ENCODE peak calls at places on chromosomes 13 and 19, in eight cellular contexts. X, B, P, E, Q, G, K and S are unnamed samples.

GRCh38 chr19:17671906-17672305 is 16.2 kb downstream of the UNC13A start:
- DNase-seq in X (no peak), B (peak), P (peak), E (peak), Q (no peak), G (peak), K (peak), S (no peak)

GRCh38 chr19:1746401-1747284 is 6.7 kb upstream of the ONECUT3 start:
- DNase-seq in X (no peak), B (peak), P (peak), E (peak), Q (no peak), G (no peak), K (peak), S (no peak)

GRCh38 chr13:34863360-34864135 is 78.5 kb upstream of the NBEA start:
- DNase-seq in X (no peak), B (peak), P (peak), E (peak), Q (no peak), G (no peak), K (peak), S (no peak)

GRCh38 chr19:53102186-53102585 is 1.0 kb downstream of the ZNF160 start:
- DNase-seq in X (no peak), B (no peak), P (no peak), E (no peak), Q (no peak), G (no peak), K (no peak), S (no peak)

GRCh38 chr19:44345969-44346368 is 10.5 kb downstream of the ZNF112 start:
- DNase-seq in X (no peak), B (no peak), P (no peak), E (no peak), Q (no peak), G (no peak), K (no peak), S (no peak)

GRCh38 chr13:31485183-31485582 is 254.1 kb upstream of the RXFP2 start:
- DNase-seq in X (no peak), B (no peak), P (no peak), E (peak), Q (no peak), G (no peak), K (peak), S (no peak)

GRCh38 chr13:23462815-23463559 is 29.5 kb upstream of the SACS start:
- DNase-seq in X (no peak), B (peak), P (peak), E (no peak), Q (no peak), G (no peak), K (no peak), S (no peak)

GRCh38 chr19:41403181-41403970 is 5.8 kb downstream of the BCKDHA start:
- DNase-seq in X (no peak), B (no peak), P (no peak), E (no peak), Q (no peak), G (no peak), K (no peak), S (no peak)

GRCh38 chr19:4185413-4186086 is 3.1 kb downstream of the ANKRD24 start:
- DNase-seq in X (no peak), B (no peak), P (no peak), E (no peak), Q (no peak), G (no peak), K (no peak), S (no peak)

GRCh38 chr19:19262190-19263057 is 10.7 kb downstream of the TM6SF2 start:
- DNase-seq in X (no peak), B (no peak), P (no peak), E (no peak), Q (peak), G (peak), K (no peak), S (no peak)

GRCh38 chr13:23707674-23708073 is 137.5 kb downstream of the TNFRSF19 start:
- DNase-seq in X (no peak), B (peak), P (peak), E (peak), Q (no peak), G (no peak), K (peak), S (no peak)

GRCh38 chr19:10835089-10835753 is 791 bp downstream of the TMED1 start:
- DNase-seq in X (peak), B (no peak), P (no peak), E (no peak), Q (peak), G (no peak), K (no peak), S (peak)

GRCh38 chr13:106241974-106242373 is 293.5 kb downstream of the EFNB2 start:
- DNase-seq in X (no peak), B (peak), P (peak), E (peak), Q (no peak), G (no peak), K (no peak), S (no peak)

GRCh38 chr13:94209110-94209509 is 270.4 kb downstream of the DCT start:
- DNase-seq in X (no peak), B (no peak), P (no peak), E (no peak), Q (no peak), G (no peak), K (peak), S (no peak)

GRCh38 chr13:112448621-112449544 is 72.7 kb downstream of the SPACA7 start:
- DNase-seq in X (no peak), B (no peak), P (no peak), E (peak), Q (peak), G (no peak), K (no peak), S (no peak)

GRCh38 chr13:29771247-29771646 is 79.2 kb downstream of the UBL3 start:
- DNase-seq in X (no peak), B (peak), P (peak), E (peak), Q (no peak), G (no peak), K (peak), S (no peak)

GRCh38 chr13:52884429-52884828 is 36.0 kb upstream of the PCDH8 start:
- DNase-seq in X (no peak), B (no peak), P (no peak), E (no peak), Q (no peak), G (no peak), K (no peak), S (no peak)

GRCh38 chr19:29943615-29944014 is 1.6 kb downstream of the URI1 start:
- DNase-seq in X (no peak), B (no peak), P (no peak), E (no peak), Q (no peak), G (no peak), K (peak), S (no peak)

GRCh38 chr13:112955271-112955937 is 13.6 kb upstream of the MCF2L start:
- DNase-seq in X (no peak), B (no peak), P (no peak), E (no peak), Q (no peak), G (no peak), K (no peak), S (no peak)

GRCh38 chr13:100788540-100788939 is 113.9 kb upstream of the TMTC4 start:
- DNase-seq in X (no peak), B (no peak), P (no peak), E (no peak), Q (no peak), G (no peak), K (no peak), S (no peak)

GRCh38 chr13:110597041-110597689 is 18.2 kb upstream of the NAXD start:
- DNase-seq in X (no peak), B (no peak), P (no peak), E (no peak), Q (no peak), G (no peak), K (no peak), S (no peak)
- TF ChIP-seq CTCF in X (no peak), B (no peak), P (no peak), E (no peak), Q (no peak), G (no peak), K (no peak), S (no peak)

GRCh38 chr13:26183416-26183815 is 38.7 kb downstream of the RNF6 start:
- DNase-seq in X (no peak), B (no peak), P (no peak), E (no peak), Q (no peak), G (no peak), K (no peak), S (no peak)

GRCh38 chr13:26184791-26185250 is 37.3 kb downstream of the RNF6 start:
- DNase-seq in X (no peak), B (peak), P (peak), E (peak), Q (no peak), G (peak), K (peak), S (peak)

GRCh38 chr13:26186141-26186870 is 35.8 kb downstream of the RNF6 start:
- DNase-seq in X (peak), B (peak), P (peak), E (peak), Q (peak), G (peak), K (peak), S (peak)

GRCh38 chr13:26185720-26186119 is 36.4 kb downstream of the RNF6 start:
- DNase-seq in X (no peak), B (peak), P (no peak), E (no peak), Q (no peak), G (no peak), K (no peak), S (no peak)

DNA sequence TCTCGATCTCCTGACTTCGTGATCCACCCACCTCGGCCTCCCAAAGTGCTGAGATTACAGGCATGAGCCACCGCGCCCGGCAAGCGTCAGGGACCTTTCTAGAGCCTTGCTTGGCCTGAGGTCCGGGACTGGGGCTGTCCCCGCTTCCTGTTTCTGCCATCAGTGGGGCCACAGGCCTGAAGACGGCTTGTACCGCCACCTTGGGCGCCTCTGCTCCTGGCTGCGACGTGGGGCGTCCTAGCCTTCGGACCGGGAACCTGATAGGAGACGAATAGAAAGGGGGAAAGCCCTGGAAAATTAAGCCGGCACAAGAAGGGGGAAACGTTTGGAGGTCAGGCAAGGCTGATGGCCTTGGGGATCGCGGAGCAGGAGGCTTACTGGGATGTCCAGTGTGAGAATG is 35.1 kb downstream of the RNF6 start:
- DNase-seq in X (no peak), B (no peak), P (no peak), E (no peak), Q (no peak), G (no peak), K (no peak), S (no peak)
- TF ChIP-seq CTCF in X (no peak), B (no peak), P (no peak), E (no peak), Q (no peak), G (peak), K (no peak), S (no peak)

DNA sequence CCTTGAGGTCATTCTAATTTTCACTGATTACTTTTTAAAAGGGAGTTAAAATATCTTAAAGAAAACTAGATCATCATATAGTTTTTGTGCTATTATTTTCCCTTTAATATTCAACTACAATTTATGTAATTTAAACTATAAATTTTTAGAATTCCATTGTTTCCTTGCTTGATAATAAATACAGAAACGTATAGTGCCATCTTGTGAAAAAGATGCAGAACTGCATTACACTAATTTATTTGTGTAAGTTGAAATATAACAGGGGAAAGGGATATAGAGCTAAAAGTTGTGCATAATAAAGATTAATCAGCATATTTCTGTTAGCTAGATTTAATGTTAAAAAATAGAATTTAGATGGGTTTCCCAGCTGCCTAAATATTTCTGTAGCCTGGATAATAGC is 61.5 kb upstream of the TDRD3 start:
- DNase-seq in X (no peak), B (peak), P (peak), E (no peak), Q (no peak), G (no peak), K (peak), S (no peak)
- TF ChIP-seq CTCF in X (peak), B (peak), P (peak), E (peak), Q (peak), G (peak), K (peak), S (peak)

GRCh38 chr19:50906217-50906616 is 5.0 kb downstream of the KLK4 start:
- DNase-seq in X (no peak), B (no peak), P (no peak), E (peak), Q (no peak), G (peak), K (peak), S (no peak)
- TF ChIP-seq CTCF in X (peak), B (peak), P (peak), E (no peak), Q (peak), G (peak), K (peak), S (peak)

DNA sequence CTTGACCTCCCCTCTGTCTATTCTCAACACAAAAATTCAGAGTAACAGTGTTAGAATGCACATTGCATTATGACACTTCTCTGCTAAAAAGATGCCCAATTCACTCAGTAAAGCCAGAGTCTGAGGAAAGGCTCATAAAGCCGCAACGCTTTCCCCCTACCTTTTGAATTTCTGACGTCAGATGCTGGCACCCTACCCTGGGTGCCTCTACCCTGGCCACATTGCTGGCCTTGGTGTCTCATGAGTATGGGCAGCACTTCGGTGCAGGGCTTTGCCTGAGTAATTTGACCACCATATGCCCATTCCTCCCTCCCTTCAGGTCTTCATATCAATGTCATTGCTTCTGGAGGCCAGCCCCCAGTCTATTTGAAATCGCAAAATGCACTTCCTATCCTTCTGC is 229.3 kb downstream of the MYO16 start:
- DNase-seq in X (no peak), B (no peak), P (no peak), E (no peak), Q (no peak), G (no peak), K (no peak), S (no peak)
- TF ChIP-seq CTCF in X (no peak), B (no peak), P (no peak), E (no peak), Q (no peak), G (no peak), K (no peak), S (no peak)

GRCh38 chr13:44384778-44385177 is 11.2 kb downstream of the SERP2 start:
- DNase-seq in X (no peak), B (no peak), P (no peak), E (no peak), Q (no peak), G (no peak), K (no peak), S (no peak)
- TF ChIP-seq CTCF in X (no peak), B (no peak), P (no peak), E (no peak), Q (no peak), G (no peak), K (no peak), S (no peak)